ENCODE peak calls at places on chromosomes 11 and 22, in five cellular contexts. C, W, D, O and P are unnamed samples.

GRCh38 chr11:72840780-72841179 is 26.6 kb downstream of the ATG16L2 start:
- DNase-seq in C (no peak), W (no peak), D (no peak), O (no peak), P (peak; percentile 88)

GRCh38 chr22:31630331-31631329 is 31.4 kb downstream of the PISD start:
- DNase-seq in C (peak; percentile 45), W (peak; percentile 94), D (peak; percentile 83), O (peak; percentile 92), P (peak; percentile 64)

GRCh38 chr11:93895106-93895862 is 44.9 kb upstream of the VSTM5 start:
- DNase-seq in C (no peak), W (no peak), D (peak; percentile 30), O (peak; percentile 79), P (peak; percentile 93)

GRCh38 chr11:76763573-76764348 is 19.4 kb upstream of the TSKU start:
- DNase-seq in C (no peak), W (no peak), D (peak; percentile 59), O (no peak), P (peak; percentile 98)

GRCh38 chr11:7551571-7551970 is 37.8 kb downstream of the PPFIBP2 start:
- DNase-seq in C (no peak), W (no peak), D (no peak), O (no peak), P (peak; percentile 65)

GRCh38 chr11:83612891-83613766 is 327.0 kb upstream of the CCDC90B start:
- DNase-seq in C (no peak), W (no peak), D (no peak), O (peak; percentile 12), P (no peak)

GRCh38 chr11:83545494-83545893 is 259.3 kb upstream of the CCDC90B start:
- DNase-seq in C (no peak), W (no peak), D (no peak), O (no peak), P (no peak)

GRCh38 chr11:13260196-13260962 is 17.2 kb upstream of the BMAL1 start:
- DNase-seq in C (no peak), W (no peak), D (no peak), O (no peak), P (peak; percentile 29)

GRCh38 chr22:17578129-17578754 is 14.9 kb downstream of the SLC25A18 start:
- DNase-seq in C (peak; percentile 38), W (peak; percentile 22), D (peak; percentile 50), O (no peak), P (peak; percentile 32)

GRCh38 chr22:43814264-43814663 is 2.2 kb upstream of the EFCAB6 start:
- DNase-seq in C (no peak), W (no peak), D (no peak), O (no peak), P (no peak)

GRCh38 chr11:120124355-120124754 is 13.6 kb downstream of the TRIM29 start:
- DNase-seq in C (no peak), W (no peak), D (no peak), O (no peak), P (no peak)

GRCh38 chr11:44986315-44986714 is 35.6 kb upstream of the TP53I11 start:
- DNase-seq in C (no peak), W (no peak), D (no peak), O (no peak), P (no peak)

GRCh38 chr22:29596408-29596807 is 7.0 kb upstream of the NF2 start:
- DNase-seq in C (no peak), W (no peak), D (no peak), O (no peak), P (no peak)

GRCh38 chr11:1224491-1225385 is 1.9 kb downstream of the MUC5B start:
- DNase-seq in C (no peak), W (peak; percentile 85), D (no peak), O (no peak), P (no peak)

GRCh38 chr11:118915396-118915795 is 10.3 kb downstream of the BCL9L start:
- DNase-seq in C (no peak), W (no peak), D (no peak), O (no peak), P (no peak)

GRCh38 chr11:118917488-118918127 is 8.1 kb downstream of the BCL9L start:
- DNase-seq in C (peak; percentile 68), W (peak; percentile 87), D (peak; percentile 50), O (peak; percentile 90), P (peak; percentile 93)

GRCh38 chr11:118918128-118918685 is 7.5 kb downstream of the BCL9L start:
- DNase-seq in C (peak; percentile 80), W (peak; percentile 94), D (peak; percentile 80), O (peak; percentile 94), P (peak; percentile 96)

GRCh38 chr11:118915941-118916841 is 9.5 kb downstream of the BCL9L start:
- DNase-seq in C (no peak), W (no peak), D (no peak), O (no peak), P (no peak)

DNA sequence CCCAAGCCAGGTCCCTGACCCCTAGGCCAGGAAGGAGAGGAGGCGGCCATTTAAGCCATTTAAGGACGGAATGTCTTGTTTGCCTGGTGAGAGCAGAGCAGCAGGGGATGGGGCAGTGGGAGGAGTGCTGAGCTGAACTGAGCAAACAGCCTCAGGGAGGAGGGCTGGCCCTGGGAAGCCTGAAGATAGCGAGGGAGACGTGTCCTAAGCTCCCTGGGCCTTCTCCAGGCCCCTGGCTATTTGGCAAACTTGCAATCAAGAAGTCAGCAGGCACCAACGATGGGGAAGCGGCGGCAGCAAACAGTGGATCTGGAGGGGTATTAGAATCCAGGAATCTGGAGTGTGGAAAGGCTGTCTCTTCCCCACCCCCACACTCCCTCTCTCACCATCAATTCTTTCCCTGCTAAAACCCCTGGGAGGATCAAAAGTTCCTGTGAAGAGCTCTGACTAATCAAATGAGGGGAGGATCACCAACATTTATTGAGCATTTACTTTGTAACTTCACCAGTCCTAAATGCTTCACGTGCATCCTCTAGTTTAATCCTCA is 8.8 kb downstream of the BCL9L start:
- DNase-seq in C (no peak), W (peak; percentile 67), D (peak; percentile 57), O (peak; percentile 98), P (peak; percentile 89)
- H3K4me3 ChIP-seq in C (no peak overlapping the region), W (no peak overlapping the region), D (peak overlapping the region; percentile 22), O (no peak overlapping the region), P (peak overlapping the region; percentile 51)

GRCh38 chr11:87722756-87723599 is 452.3 kb downstream of the RAB38 start:
- DNase-seq in C (no peak), W (no peak), D (peak; percentile 3), O (peak; percentile 65), P (peak; percentile 17)

GRCh38 chr11:87724358-87724757 is 450.9 kb downstream of the RAB38 start:
- DNase-seq in C (no peak), W (no peak), D (no peak), O (no peak), P (no peak)

GRCh38 chr11:87719311-87720073 is 455.8 kb downstream of the RAB38 start:
- DNase-seq in C (no peak), W (no peak), D (no peak), O (no peak), P (peak; percentile 1)
- TF ChIP-seq CTCF in C (no peak), W (no peak), D (no peak), O (no peak), P (no peak)

GRCh38 chr11:67546852-67547251 is 23.6 kb upstream of the CABP2 start:
- DNase-seq in C (no peak), W (no peak), D (no peak), O (no peak), P (no peak)
- H3K4me3 ChIP-seq in C (no peak overlapping the region), W (no peak overlapping the region), D (no peak overlapping the region), O (no peak overlapping the region), P (no peak overlapping the region)

GRCh38 chr11:17548444-17548843 is 1.4 kb downstream of the OTOG start:
- DNase-seq in C (no peak), W (no peak), D (no peak), O (peak; percentile 62), P (no peak)
- TF ChIP-seq CTCF in C (no peak), W (no peak), D (no peak), O (peak; percentile 72), P (no peak)

GRCh38 chr11:19715373-19715772 is 2.7 kb downstream of the NAV2 start:
- DNase-seq in C (no peak), W (no peak), D (no peak), O (no peak), P (peak; percentile 91)

GRCh38 chr11:19713221-19714092 is 820 bp downstream of the NAV2 start:
- DNase-seq in C (no peak), W (peak; percentile 54), D (no peak), O (no peak), P (no peak)

GRCh38 chr11:19714093-19714386 is 1.4 kb downstream of the NAV2 start:
- DNase-seq in C (no peak), W (no peak), D (no peak), O (no peak), P (no peak)

GRCh38 chr11:19712281-19713220 is at the start of gene NAV2:
- DNase-seq in C (peak; percentile 87), W (peak; percentile 92), D (peak; percentile 92), O (peak; percentile 96), P (peak; percentile 89)

DNA sequence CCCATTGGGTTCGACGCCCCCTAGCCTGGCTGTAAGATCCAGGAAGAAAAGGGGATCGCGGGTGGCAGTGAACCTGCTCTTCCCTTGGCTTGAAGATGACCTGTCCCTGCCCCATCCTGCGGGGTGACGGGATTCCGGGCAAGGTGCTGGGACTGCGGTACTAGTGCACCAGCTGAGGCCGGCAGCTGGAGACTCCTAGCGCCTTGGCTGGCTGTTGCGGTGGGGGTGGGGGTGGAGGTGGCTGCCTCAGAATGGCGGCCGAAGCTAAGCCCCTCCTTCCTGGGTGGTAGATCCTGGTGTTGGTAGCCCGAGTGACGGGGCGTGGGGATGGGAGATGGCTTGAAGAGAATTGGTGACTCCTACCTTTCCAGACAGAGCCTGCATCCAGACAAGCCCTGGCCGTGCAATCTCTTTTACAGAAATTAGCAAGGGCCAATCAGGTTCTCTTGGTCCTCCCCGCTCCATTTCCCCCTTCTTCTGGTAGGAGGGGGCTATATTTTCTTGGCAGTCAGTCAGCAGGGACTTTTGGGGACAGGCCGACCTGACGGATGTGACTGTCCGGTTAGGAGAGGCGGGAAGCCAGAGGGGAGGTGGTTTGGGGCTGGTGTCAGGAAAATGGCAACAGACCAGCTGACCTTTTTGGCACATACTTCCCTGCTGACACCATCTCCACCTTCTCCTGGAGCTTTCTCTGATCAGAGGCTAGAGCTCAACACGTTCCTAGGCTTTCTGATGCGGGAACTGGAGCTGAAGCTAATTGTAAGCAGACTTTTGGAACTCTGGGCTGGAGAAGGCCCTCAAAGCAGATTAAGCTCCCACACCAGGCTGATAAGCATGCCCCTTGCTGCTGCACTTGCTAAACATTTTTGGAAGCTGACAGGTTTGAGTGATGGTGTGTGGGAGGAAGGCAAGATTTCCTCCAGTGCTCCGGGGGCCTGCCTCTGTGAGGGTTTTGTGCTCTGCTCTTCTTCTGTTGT is 2.0 kb downstream of the NAV2 start:
- DNase-seq in C (no peak), W (peak; percentile 54), D (peak; percentile 81), O (no peak), P (peak; percentile 94)
- H3K4me3 ChIP-seq in C (peak overlapping the region; percentile 40), W (no peak overlapping the region), D (peak overlapping the region; percentile 75), O (no peak overlapping the region), P (peak overlapping the region; percentile 92)

DNA sequence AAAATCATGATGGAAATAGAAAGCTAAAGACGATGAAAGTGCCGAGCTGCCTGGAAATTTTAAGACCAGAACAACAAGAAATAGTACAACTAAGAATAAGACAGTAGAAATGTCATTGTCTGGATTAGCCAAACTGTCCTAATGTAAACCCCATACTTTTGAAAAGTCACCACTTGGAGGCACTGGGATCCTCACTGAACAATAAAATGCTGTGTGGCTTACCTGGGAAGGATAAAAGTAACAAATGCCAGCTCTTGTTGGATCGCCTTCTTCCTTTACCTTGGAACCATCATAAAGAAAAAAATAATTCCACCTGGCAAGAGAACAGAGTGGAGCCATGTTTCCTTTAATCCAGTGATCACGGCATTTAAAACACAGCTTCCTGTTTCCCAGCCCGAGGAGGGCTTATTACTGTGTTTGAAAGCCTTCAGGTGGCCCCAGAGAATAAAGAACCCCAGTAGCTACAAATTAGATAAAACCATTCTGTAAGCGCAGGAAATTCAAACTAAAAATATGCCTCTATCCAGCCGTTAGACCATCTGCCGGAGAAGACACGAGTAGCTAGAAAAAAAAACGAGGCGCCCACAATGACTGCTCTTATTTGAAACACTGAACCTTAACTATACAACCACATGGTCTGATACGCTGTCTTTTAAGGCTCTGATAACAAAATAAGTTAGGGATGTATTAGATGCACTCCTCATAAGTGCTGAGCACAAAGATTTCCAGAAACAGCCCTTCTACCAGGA is 4.4 kb downstream of the HPS4 start:
- DNase-seq in C (no peak), W (no peak), D (no peak), O (no peak), P (no peak)
- TF ChIP-seq CTCF in C (no peak), W (no peak), D (no peak), O (no peak), P (no peak)